ENCODE peak calls at places on chromosomes 16 and 17, in five cellular contexts. Q, K, B, R and E are unnamed samples.

GRCh38 chr16:74232831-74233465 is 63.7 kb upstream of the PSMD7 start:
- DNase-seq in Q (no peak), K (no peak), B (no peak), R (no peak), E (no peak)

GRCh38 chr17:10226930-10227695 is 28.7 kb upstream of the GAS7 start:
- DNase-seq in Q (peak; percentile 55), K (peak; percentile 76), B (peak; percentile 16), R (peak; percentile 46), E (peak; percentile 22)

GRCh38 chr17:17937450-17937849 is 34.8 kb downstream of the TOM1L2 start:
- DNase-seq in Q (no peak), K (no peak), B (no peak), R (no peak), E (peak; percentile 57)

GRCh38 chr16:53235851-53236250 is 181.1 kb downstream of the CHD9 start:
- DNase-seq in Q (no peak), K (no peak), B (no peak), R (no peak), E (peak; percentile 54)

GRCh38 chr17:45147102-45147580 is 1.1 kb upstream of the HEXIM1 start:
- DNase-seq in Q (no peak), K (no peak), B (no peak), R (no peak), E (peak; percentile 62)

GRCh38 chr16:54688339-54688738 is 242.3 kb upstream of the IRX5 start:
- DNase-seq in Q (no peak), K (no peak), B (no peak), R (no peak), E (no peak)

GRCh38 chr17:1147664-1148063 is 32.1 kb downstream of the ABR start:
- DNase-seq in Q (peak; percentile 88), K (no peak), B (peak; percentile 63), R (peak; percentile 60), E (peak; percentile 43)

GRCh38 chr16:77335652-77336234 is 99.1 kb downstream of the ADAMTS18 start:
- DNase-seq in Q (no peak), K (no peak), B (no peak), R (no peak), E (no peak)

GRCh38 chr17:7582401-7583252 is 1.0 kb upstream of the MPDU1 start:
- DNase-seq in Q (no peak), K (no peak), B (no peak), R (no peak), E (no peak)

GRCh38 chr17:40087903-40088718 is 12.3 kb downstream of the NR1D1 start:
- DNase-seq in Q (no peak), K (no peak), B (no peak), R (no peak), E (no peak)
- TF ChIP-seq MAFK in Q (no peak), K (no peak), B (no peak), R (no peak), E (no peak)

DNA sequence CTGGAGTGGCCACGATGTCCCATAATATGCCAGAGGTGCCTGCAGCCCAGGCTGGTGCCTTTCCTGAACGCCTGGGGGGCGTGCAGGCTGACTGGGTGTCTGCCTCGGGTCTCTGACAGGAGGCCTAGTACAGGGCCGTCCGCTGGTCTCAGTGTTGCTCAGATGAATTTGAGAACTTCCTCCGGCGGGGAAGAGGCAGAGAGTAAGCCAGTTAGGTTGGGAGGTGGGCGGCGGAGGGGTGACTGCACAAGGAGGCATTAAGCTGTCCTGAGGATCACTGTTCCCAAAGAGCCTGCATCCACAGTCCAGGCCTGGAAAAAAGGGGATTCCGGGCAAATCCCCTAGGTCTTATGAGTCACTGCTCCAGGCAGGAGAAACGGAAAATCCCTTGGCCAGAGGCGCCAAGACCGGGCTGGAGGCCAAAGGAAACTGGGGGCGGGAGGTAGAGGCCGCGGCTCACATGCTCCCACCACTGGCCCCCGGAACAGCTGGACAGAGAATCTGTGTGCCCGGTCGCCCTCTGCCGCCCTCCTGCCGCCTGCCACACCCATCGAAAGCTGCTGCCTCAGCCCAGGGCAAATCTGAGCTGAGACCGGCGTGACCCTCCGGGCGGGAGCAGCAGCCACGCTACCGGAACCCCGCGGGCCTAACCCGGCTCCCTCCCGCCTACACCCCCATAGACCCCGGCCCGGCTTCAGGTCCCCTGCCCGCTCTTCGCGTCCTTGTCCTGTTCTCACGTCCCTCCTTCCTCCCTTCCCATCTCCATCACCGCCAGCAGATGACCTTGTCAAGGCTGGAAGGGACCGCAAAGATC is 1.2 kb downstream of the TRIM47 start:
- DNase-seq in Q (peak; percentile 95), K (no peak), B (peak; percentile 74), R (no peak), E (peak; percentile 97)
- TF ChIP-seq MAFK in Q (peak; percentile 62), K (no peak), B (no peak), R (no peak), E (no peak)

DNA sequence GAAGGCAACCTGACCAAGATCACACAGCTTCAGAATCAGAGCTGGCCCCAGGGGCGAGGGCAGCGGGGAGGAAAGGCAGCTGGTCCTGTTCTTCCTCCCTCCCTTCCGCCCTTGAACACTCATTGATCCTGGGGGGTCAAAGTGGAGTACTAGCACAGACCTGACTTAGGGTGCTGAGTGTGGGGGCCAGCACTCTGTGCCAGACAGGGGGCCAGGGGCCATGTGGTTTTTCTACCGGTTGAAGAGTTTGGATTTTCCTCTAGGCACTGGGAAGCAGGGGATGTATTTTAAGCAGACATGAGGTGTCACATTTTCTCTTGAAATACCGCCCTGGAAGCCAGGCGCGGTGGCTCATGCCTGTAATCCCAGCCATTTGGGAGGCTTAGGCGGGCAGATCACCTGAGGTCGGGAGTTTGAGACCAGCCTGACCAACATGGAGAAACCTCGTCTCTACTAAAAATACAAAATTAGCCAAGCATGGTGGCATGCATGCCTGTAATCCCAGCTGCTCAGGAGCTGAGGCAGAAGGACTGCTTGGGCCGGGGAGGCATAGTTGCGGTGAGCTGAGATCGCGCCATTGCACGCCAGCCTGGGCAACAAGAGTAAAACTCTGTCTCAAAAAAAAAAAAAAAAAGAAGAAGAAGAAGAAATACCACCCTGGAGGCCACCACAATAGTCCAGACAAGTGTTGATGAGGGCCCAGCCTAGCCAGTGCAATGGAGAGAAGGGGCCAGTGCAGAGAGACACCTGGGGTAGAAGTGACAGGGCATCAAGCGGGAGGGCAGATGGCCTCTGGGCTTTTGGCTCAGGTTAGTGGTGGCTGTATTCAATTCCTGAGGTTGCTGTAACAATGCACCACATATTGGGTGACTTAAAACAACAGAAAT is 15.3 kb downstream of the OSBPL7 start:
- DNase-seq in Q (no peak), K (no peak), B (no peak), R (no peak), E (no peak)
- TF ChIP-seq MAFK in Q (no peak), K (no peak), B (no peak), R (no peak), E (no peak)

GRCh38 chr16:19520861-19521331 is 1.0 kb downstream of the GDE1 start:
- DNase-seq in Q (peak; percentile 44), K (peak; percentile 74), B (no peak), R (no peak), E (peak; percentile 54)
- TF ChIP-seq MAFK in Q (no peak), K (peak; percentile 37), B (no peak), R (no peak), E (no peak)

GRCh38 chr17:27490391-27490790 is 34.1 kb downstream of the KSR1 start:
- DNase-seq in Q (no peak), K (no peak), B (no peak), R (no peak), E (no peak)
- TF ChIP-seq MAFK in Q (no peak), K (no peak), B (no peak), R (no peak), E (no peak)

GRCh38 chr16:23082161-23082788 is 67.0 kb downstream of the USP31 start:
- DNase-seq in Q (peak; percentile 44), K (no peak), B (peak; percentile 46), R (no peak), E (no peak)
- TF ChIP-seq MAFK in Q (no peak), K (no peak), B (no peak), R (no peak), E (no peak)

GRCh38 chr17:82947051-82947991 is 107.5 kb upstream of the ZNF750 start:
- DNase-seq in Q (no peak), K (no peak), B (no peak), R (no peak), E (no peak)

GRCh38 chr17:82948957-82949356 is 109.1 kb upstream of the ZNF750 start:
- DNase-seq in Q (no peak), K (no peak), B (no peak), R (no peak), E (no peak)

GRCh38 chr17:82949984-82950383 is 110.2 kb upstream of the ZNF750 start:
- DNase-seq in Q (no peak), K (no peak), B (no peak), R (no peak), E (no peak)

GRCh38 chr17:82949361-82949760 is 109.5 kb upstream of the ZNF750 start:
- DNase-seq in Q (no peak), K (no peak), B (no peak), R (no peak), E (no peak)

GRCh38 chr17:82948081-82948511 is 108.3 kb upstream of the ZNF750 start:
- DNase-seq in Q (no peak), K (no peak), B (no peak), R (no peak), E (no peak)
- TF ChIP-seq MAFK in Q (no peak), K (no peak), B (no peak), R (no peak), E (no peak)

DNA sequence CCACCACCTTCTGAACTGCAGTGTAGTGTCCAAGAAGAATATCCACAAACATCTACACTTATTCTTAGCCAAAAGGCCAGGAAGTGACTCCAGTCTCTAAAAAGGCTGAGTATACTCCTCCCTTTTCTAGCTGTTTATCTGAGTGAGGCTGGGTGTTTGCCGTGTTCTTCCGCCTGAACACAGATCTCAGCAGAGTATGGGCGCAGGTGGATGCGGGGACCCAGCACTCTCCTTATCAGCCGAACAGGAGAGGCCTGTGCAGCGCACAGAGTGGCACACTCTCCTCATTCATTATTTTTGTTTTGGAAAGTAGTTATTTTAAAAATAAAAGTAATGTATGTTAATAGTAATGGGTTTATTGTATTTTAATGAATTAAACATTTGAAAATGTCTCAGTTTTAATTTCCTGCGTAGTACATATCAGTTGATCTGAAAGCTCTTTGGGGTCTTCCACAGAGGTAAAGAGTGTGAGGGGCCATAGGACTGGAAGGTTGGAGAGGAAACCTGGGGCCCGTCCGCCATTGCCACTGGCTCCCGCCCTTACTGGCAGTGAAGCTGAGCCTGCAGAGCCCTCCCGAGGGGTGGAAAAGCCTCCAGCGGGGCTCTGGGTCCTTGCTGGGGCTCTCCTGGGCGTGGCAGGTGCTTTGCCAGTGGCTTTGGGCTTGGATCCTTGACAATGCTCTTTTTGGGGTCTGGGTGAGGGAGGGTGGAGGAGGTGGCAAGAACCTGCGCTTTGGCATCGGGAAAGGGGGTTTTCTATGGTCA is 53.8 kb downstream of the PDPK1 start:
- DNase-seq in Q (no peak), K (no peak), B (no peak), R (no peak), E (no peak)
- TF ChIP-seq MAFK in Q (no peak), K (no peak), B (no peak), R (no peak), E (no peak)

GRCh38 chr17:78409191-78409621 is 30.8 kb downstream of the PGS1 start:
- DNase-seq in Q (peak; percentile 53), K (no peak), B (no peak), R (no peak), E (no peak)
- TF ChIP-seq MAFK in Q (no peak), K (no peak), B (no peak), R (no peak), E (no peak)